ENCODE peak calls at places on chromosomes 6 and 20, in four cellular contexts. N, Q, P and X are unnamed samples. For H3K9me3, the result is how much of the 10 kb centered on the place peaks cover.

GRCh38 chr6:134389129-134389528 is 71.2 kb upstream of the SGK1 start:
- DNase-seq in N (no peak), Q (no peak), P (no peak), X (no peak)

GRCh38 chr6:32432050-32432450 is 7.6 kb upstream of the HLA-DRA start:
- DNase-seq in N (peak), Q (no peak), P (no peak), X (no peak)

GRCh38 chr20:56769971-56770570 is 141.0 kb downstream of the TFAP2C start:
- DNase-seq in N (no peak), Q (peak), P (no peak), X (no peak)

GRCh38 chr6:156175971-156176421 is 601.2 kb upstream of the ARID1B start:
- DNase-seq in N (peak), Q (no peak), P (peak), X (no peak)

GRCh38 chr6:125952764-125953501 is 3.6 kb upstream of the HINT3 start:
- DNase-seq in N (no peak), Q (peak), P (no peak), X (no peak)

GRCh38 chr20:11112837-11113236 is 439.0 kb upstream of the JAG1 start:
- DNase-seq in N (no peak), Q (peak), P (no peak), X (no peak)

GRCh38 chr20:45489083-45489531 is 19.6 kb downstream of the WFDC2 start:
- DNase-seq in N (no peak), Q (peak), P (no peak), X (no peak)

GRCh38 chr6:35128496-35128895 is 12.6 kb downstream of the TCP11 start:
- DNase-seq in N (no peak), Q (no peak), P (no peak), X (no peak)

GRCh38 chr6:55794136-55794812 is 81.1 kb downstream of the BMP5 start:
- DNase-seq in N (no peak), Q (peak), P (no peak), X (no peak)

GRCh38 chr6:80508885-80509630 is 402.6 kb downstream of the BCKDHB start:
- DNase-seq in N (no peak), Q (peak), P (no peak), X (no peak)

GRCh38 chr20:1430004-1430451 is 36.6 kb downstream of the NSFL1C start:
- DNase-seq in N (no peak), Q (no peak), P (no peak), X (no peak)

GRCh38 chr6:100176951-100177710 is 183.1 kb upstream of the MCHR2 start:
- DNase-seq in N (no peak), Q (no peak), P (no peak), X (no peak)

GRCh38 chr6:111589366-111589765 is 16.3 kb downstream of the TRAF3IP2 start:
- DNase-seq in N (no peak), Q (peak), P (no peak), X (peak)

GRCh38 chr6:147131728-147132127 is 72.5 kb upstream of the STXBP5 start:
- DNase-seq in N (no peak), Q (no peak), P (no peak), X (no peak)

GRCh38 chr20:48957053-48957481 is 35.6 kb downstream of the ARFGEF2 start:
- DNase-seq in N (no peak), Q (no peak), P (no peak), X (no peak)

GRCh38 chr20:60037120-60037499 is 78.9 kb downstream of the CDH26 start:
- DNase-seq in N (no peak), Q (no peak), P (no peak), X (no peak)

GRCh38 chr20:46573788-46574581 is 23.5 kb upstream of the OCSTAMP start:
- DNase-seq in N (no peak), Q (no peak), P (no peak), X (no peak)

GRCh38 chr20:54229566-54229965 is 21.7 kb downstream of the PFDN4 start:
- DNase-seq in N (no peak), Q (no peak), P (no peak), X (no peak)

GRCh38 chr20:57470212-57470522 is 54.8 kb downstream of the CTCFL start:
- DNase-seq in N (peak), Q (no peak), P (no peak), X (peak)

GRCh38 chr6:135250751-135251356 is 69.7 kb downstream of the MYB start:
- DNase-seq in N (no peak), Q (no peak), P (no peak), X (no peak)

GRCh38 chr20:37823276-37823980 is 79.5 kb upstream of the VSTM2L start:
- DNase-seq in N (no peak), Q (peak), P (no peak), X (no peak)

GRCh38 chr6:170037541-170038250 is 253.2 kb downstream of the DLL1 start:
- DNase-seq in N (no peak), Q (peak), P (no peak), X (peak)

DNA sequence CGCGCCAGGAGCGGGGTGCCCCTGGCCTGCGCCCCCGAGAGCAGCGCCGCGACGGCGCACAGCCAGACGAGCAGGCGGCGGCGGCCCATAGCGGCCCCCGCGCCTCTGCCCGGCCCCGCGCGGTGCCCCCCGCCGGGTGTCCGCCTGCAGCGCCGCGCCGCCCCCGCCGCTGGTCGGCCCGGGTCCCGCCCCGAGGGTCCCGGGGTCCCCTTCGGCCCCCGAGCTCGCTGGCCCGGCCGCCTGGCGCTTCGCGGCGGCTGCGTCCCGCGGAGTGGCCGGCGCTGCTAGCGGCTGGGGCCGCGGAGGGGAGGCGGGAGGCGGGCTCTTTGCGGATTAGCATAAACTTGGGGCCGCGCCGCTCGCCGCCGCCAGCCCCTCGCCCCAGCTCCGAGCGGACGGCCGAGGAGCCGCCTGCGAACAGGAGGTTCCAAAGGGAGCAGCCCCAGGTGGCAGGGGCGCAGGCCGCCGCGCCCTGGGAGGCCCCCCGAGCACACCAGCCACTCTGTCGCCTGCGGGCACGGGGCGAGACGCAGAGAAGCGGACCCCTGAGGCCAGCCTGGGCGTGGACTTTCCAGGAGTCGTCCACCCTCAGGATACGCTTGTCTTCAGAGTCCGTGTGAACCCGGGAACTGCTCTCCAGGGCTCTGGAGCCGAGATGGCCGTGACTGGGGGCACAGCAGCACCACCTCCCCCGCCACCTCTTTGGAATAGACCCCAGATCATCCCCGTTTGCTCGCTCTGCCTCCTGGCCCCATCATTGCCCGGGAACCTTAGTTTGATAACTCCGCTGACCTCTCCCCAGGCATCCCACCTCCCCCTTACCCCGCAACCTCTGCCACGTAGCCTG is at the start of gene EMILIN3:
- DNase-seq in N (peak), Q (no peak), P (no peak), X (no peak)
- H3K4me3 ChIP-seq in N (peak), Q (peak), P (peak), X (peak)

GRCh38 chr6:22362361-22362760 is 65.5 kb upstream of the PRL start:
- DNase-seq in N (no peak), Q (no peak), P (no peak), X (no peak)

GRCh38 chr6:22356362-22356940 is 59.6 kb upstream of the PRL start:
- DNase-seq in N (no peak), Q (no peak), P (no peak), X (no peak)

GRCh38 chr6:22353036-22353560 is 56.3 kb upstream of the PRL start:
- DNase-seq in N (no peak), Q (no peak), P (no peak), X (no peak)

GRCh38 chr6:22361576-22361975 is 64.7 kb upstream of the PRL start:
- DNase-seq in N (no peak), Q (no peak), P (no peak), X (no peak)

DNA sequence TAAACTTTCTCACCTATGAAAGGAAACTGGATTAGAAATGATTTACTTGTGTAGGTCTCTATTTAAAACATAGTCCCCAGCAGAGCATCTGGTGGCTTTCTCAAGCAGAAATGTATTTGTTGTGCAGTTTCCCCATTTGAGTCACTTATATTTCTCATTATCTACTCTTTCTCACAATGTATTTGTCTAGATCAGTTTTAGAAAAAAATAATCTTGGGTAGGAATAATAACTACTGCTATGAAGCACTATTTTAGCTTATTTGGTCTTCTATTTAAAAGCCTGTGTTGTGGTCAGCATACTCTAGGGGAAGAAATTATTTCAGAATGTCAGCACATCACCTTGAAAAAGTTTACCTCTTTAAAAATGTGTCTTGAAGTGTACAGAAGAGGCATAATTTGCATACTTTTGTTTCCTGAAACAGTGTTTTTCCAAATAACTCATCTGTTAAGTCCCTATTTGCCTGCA is 60.9 kb upstream of the PRL start:
- DNase-seq in N (no peak), Q (no peak), P (no peak), X (no peak)
- H3K9me3 ChIP-seq in N (under half), Q (under half), P (under half), X (under half)

GRCh38 chr6:159233365-159234101 is 64.3 kb downstream of the FNDC1 start:
- DNase-seq in N (no peak), Q (no peak), P (no peak), X (no peak)

GRCh38 chr6:159232106-159232645 is 63.0 kb downstream of the FNDC1 start:
- DNase-seq in N (no peak), Q (no peak), P (no peak), X (no peak)

GRCh38 chr6:159232751-159233150 is 63.6 kb downstream of the FNDC1 start:
- DNase-seq in N (no peak), Q (no peak), P (no peak), X (no peak)

GRCh38 chr6:159229526-159229925 is 60.3 kb downstream of the FNDC1 start:
- DNase-seq in N (no peak), Q (no peak), P (no peak), X (no peak)

GRCh38 chr6:159234102-159234553 is 64.9 kb downstream of the FNDC1 start:
- DNase-seq in N (no peak), Q (no peak), P (no peak), X (no peak)
- H3K4me3 ChIP-seq in N (no peak), Q (no peak), P (no peak), X (no peak)

DNA sequence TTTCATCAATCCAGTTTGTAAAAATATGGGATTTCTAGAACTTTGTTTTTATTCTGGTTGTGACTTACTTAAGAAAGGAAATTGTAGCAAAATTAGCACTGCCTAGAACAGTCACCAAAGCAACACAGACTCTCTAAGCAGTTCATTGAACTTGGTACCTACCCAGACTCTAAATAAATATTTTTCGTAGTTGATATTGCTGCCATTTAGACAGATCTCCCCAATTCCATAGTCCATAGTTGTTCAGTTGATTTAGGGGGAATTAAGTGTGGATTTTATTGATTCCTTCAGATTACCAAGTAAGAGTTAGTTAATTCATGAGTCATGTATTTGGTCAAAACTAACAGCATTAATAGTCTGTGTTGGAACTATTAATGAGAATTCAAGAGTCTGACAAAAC is 822.5 kb downstream of the DHX35 start:
- DNase-seq in N (no peak), Q (no peak), P (no peak), X (no peak)
- H3K9me3 ChIP-seq in N (under half), Q (under half), P (under half), X (under half)

GRCh38 chr20:49980140-49981008 is 2.4 kb upstream of the SNAI1 start:
- DNase-seq in N (no peak), Q (no peak), P (no peak), X (no peak)

GRCh38 chr20:49983123-49983847 is 505 bp downstream of the SNAI1 start:
- DNase-seq in N (peak), Q (no peak), P (no peak), X (no peak)

GRCh38 chr20:49982072-49982345 is 771 bp upstream of the SNAI1 start:
- DNase-seq in N (no peak), Q (no peak), P (no peak), X (no peak)

GRCh38 chr20:49982346-49983122 is at the start of gene SNAI1:
- DNase-seq in N (peak), Q (peak), P (peak), X (peak)

GRCh38 chr20:49981218-49982071 is 1.3 kb upstream of the SNAI1 start:
- DNase-seq in N (no peak), Q (no peak), P (no peak), X (no peak)
- H3K4me3 ChIP-seq in N (no peak), Q (no peak), P (no peak), X (no peak)

GRCh38 chr6:164359036-164359435 is 944.5 kb downstream of the QKI start:
- DNase-seq in N (no peak), Q (no peak), P (no peak), X (no peak)

GRCh38 chr6:164359441-164359840 is 944.9 kb downstream of the QKI start:
- DNase-seq in N (no peak), Q (no peak), P (no peak), X (no peak)

GRCh38 chr6:164356814-164357213 is 942.3 kb downstream of the QKI start:
- DNase-seq in N (no peak), Q (no peak), P (no peak), X (no peak)
- H3K9me3 ChIP-seq in N (under half), Q (under half), P (under half), X (under half)

DNA sequence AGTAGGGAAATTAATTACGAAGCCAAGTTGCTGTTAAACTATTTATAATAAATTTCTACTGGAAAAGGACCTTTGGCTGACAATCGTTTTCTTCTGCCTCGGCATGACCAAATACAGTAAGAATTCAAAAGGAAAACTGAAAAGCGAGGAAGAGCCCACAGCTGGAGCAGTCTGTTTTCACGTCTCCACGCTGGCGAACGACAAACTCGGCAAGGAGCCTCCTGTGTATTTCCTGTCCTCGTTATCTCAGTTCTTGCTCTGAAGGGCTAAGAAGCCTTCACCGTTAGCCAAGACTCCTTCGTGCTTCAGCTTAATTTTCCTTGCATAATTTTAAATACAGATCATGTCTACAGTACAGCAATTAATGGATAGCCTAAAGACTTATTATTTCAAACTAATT is 214.3 kb upstream of the PLCB4 start:
- DNase-seq in N (peak), Q (no peak), P (peak), X (peak)
- H3K4me3 ChIP-seq in N (no peak), Q (no peak), P (peak), X (peak)